ENCODE peak calls at places on chromosomes 4 and X, in nine cellular contexts. A is GM13976, J is astrocyte of the spinal cord, Z is fibroblast of mammary gland, T is IMR-90, B is pancreas, X is OCI-LY7, N is mesothelial cell of epicardium, H is foreskin fibroblast. I is an unnamed sample.

GRCh38 chr4:76723373-76723772 is 174.6 kb downstream of the SOWAHB start:
- DNase-seq in J (peak; percentile 25), Z (peak; percentile 40), X (no peak), T (peak; percentile 63), H (peak; percentile 80), A (no peak), N (no peak), B (no peak), I (no peak)

GRCh38 chrX:25013593-25014365 is 2.0 kb downstream of the ARX start:
- DNase-seq in A (peak; percentile 60), Z (no peak), T (no peak), J (no peak), N (no peak), H (no peak), B (no peak), X (peak; percentile 37), I (no peak)

GRCh38 chr4:31175242-31175910 is 455.2 kb downstream of the PCDH7 start:
- DNase-seq in X (no peak), B (no peak), H (no peak), N (no peak), A (no peak), J (peak; percentile 49), T (peak; percentile 45), Z (peak; percentile 28), I (no peak)

GRCh38 chr4:54473077-54473545 is 184.6 kb upstream of the KIT start:
- DNase-seq in H (peak; percentile 17), Z (peak; percentile 19), T (peak; percentile 14), A (no peak), N (no peak), J (no peak), B (no peak), X (no peak), I (no peak)

GRCh38 chr4:18404642-18405041 is 383.1 kb upstream of the LCORL start:
- DNase-seq in Z (no peak), B (no peak), T (no peak), A (no peak), X (no peak), J (no peak), H (no peak), N (no peak), I (no peak)

GRCh38 chr4:176238819-176239218 is 30.2 kb downstream of the ASB5 start:
- DNase-seq in J (peak; percentile 20), Z (peak; percentile 9), T (peak; percentile 46), B (no peak), N (no peak), X (no peak), H (peak; percentile 43), A (no peak), I (no peak)

GRCh38 chrX:24024819-24025740 is 1.9 kb downstream of the KLHL15 start:
- DNase-seq in X (peak; percentile 88), H (peak; percentile 93), J (peak; percentile 93), B (peak; percentile 89), Z (peak; percentile 87), N (peak; percentile 89), A (peak; percentile 86), T (peak; percentile 89), I (peak; percentile 98)

GRCh38 chr4:94897023-94897422 is 139.3 kb downstream of the BMPR1B start:
- DNase-seq in J (no peak), B (no peak), N (no peak), A (no peak), H (no peak), X (no peak), T (no peak), Z (no peak), I (no peak)

GRCh38 chr4:174828845-174829701 is at the start of gene GLRA3:
- DNase-seq in N (peak; percentile 59), J (peak; percentile 70), Z (peak; percentile 42), T (no peak), B (peak; percentile 48), H (peak; percentile 1), A (peak; percentile 29), X (peak; percentile 97), I (peak; percentile 85)

GRCh38 chr4:85474818-85475630 is at the start of gene ARHGAP24:
- DNase-seq in N (peak; percentile 53), A (peak; percentile 78), J (peak; percentile 96), H (peak; percentile 99), X (peak; percentile 32), B (peak; percentile 92), T (peak; percentile 83), Z (peak; percentile 99), I (no peak)

GRCh38 chrX:153179131-153179530 is at the start of gene MAGEA1:
- DNase-seq in N (no peak), X (no peak), T (no peak), J (no peak), Z (no peak), A (no peak), H (no peak), B (no peak), I (no peak)

GRCh38 chrX:42246814-42247213 is 323.5 kb upstream of the CASK start:
- DNase-seq in X (no peak), A (no peak), J (no peak), T (no peak), Z (no peak), H (no peak), B (no peak), N (no peak), I (no peak)

GRCh38 chr4:144547678-144548298 is 98.2 kb upstream of the HHIP start:
- DNase-seq in Z (no peak), N (no peak), X (no peak), H (no peak), A (peak; percentile 55), J (no peak), B (no peak), T (no peak), I (no peak)

GRCh38 chr4:150394046-150394445 is 187.9 kb upstream of the MAB21L2 start:
- DNase-seq in A (no peak), X (no peak), B (no peak), J (no peak), N (no peak), Z (no peak), T (no peak), H (no peak), I (no peak)

GRCh38 chr4:150849016-150849415 is 166.1 kb downstream of the LRBA start:
- DNase-seq in X (no peak), T (no peak), A (no peak), Z (no peak), B (no peak), J (no peak), N (no peak), H (no peak), I (no peak)

GRCh38 chrX:147927220-147927619 is 15.5 kb downstream of the FMR1 start:
- DNase-seq in X (no peak), Z (no peak), B (no peak), T (no peak), J (no peak), N (no peak), H (no peak), A (no peak), I (no peak)

GRCh38 chr4:5712517-5712916 is 1.5 kb downstream of the EVC start:
- DNase-seq in T (peak; percentile 81), B (no peak), X (no peak), Z (peak; percentile 92), J (peak; percentile 75), N (no peak), H (peak; percentile 64), A (no peak), I (no peak)

GRCh38 chr4:176622251-176622968 is 170.3 kb downstream of the VEGFC start:
- DNase-seq in Z (peak; percentile 78), X (no peak), A (no peak), H (peak; percentile 75), J (peak; percentile 55), T (peak; percentile 81), B (no peak), N (no peak), I (no peak)

GRCh38 chr4:57059890-57060716 is 50.1 kb downstream of the IGFBP7 start:
- DNase-seq in T (peak; percentile 42), N (no peak), J (no peak), X (no peak), Z (no peak), B (no peak), A (no peak), H (no peak), I (no peak)
- TF ChIP-seq CTCF in T (no peak), N (no peak), J (no peak), X (no peak), Z (no peak), B (no peak), A (no peak), H (no peak), I (no peak)

GRCh38 chr4:124710253-124710849 is 2.2 kb downstream of the ANKRD50 start:
- DNase-seq in X (no peak), H (peak; percentile 20), Z (no peak), T (peak; percentile 34), A (no peak), B (no peak), N (no peak), J (peak; percentile 44), I (no peak)

GRCh38 chr4:124712417-124713212 is at the start of gene ANKRD50:
- DNase-seq in B (peak; percentile 87), N (peak; percentile 87), J (peak; percentile 97), H (peak; percentile 96), A (peak; percentile 86), X (peak; percentile 43), T (peak; percentile 94), Z (peak; percentile 92), I (peak; percentile 97)

GRCh38 chr4:124711469-124712416 is 789 bp downstream of the ANKRD50 start:
- DNase-seq in N (peak; percentile 42), T (peak; percentile 79), J (peak; percentile 81), A (peak; percentile 27), X (peak; percentile 4), H (peak; percentile 78), Z (peak; percentile 79), B (peak; percentile 52), I (no peak)

GRCh38 chr4:124710911-124711310 is 1.6 kb downstream of the ANKRD50 start:
- DNase-seq in A (no peak), B (no peak), X (no peak), Z (no peak), H (peak; percentile 57), N (no peak), T (no peak), J (peak; percentile 29), I (no peak)

DNA sequence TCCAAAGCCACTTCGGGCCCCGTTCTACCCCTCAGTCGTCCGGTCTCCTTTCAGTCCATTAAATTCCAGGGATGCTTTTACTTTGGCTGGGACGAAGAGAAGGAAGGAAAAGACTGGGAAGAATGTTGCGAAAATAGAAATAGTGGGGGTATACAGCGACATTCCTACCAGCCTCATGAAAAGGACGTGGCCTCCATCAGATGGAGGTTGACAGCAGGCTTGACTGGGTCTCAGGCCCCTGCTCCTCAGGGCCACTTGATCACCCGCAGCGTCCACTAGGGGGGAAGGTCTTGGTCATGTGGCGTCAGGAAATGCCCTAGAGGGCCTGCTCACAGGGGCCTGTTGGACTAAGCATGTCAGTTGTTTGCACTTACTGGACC is 671 bp upstream of the ANKRD50 start:
- DNase-seq in B (peak; percentile 61), Z (peak; percentile 81), H (peak; percentile 82), J (peak; percentile 76), T (peak; percentile 79), X (peak; percentile 2), N (no peak), A (peak; percentile 31), I (peak; percentile 88)
- TF ChIP-seq CTCF in B (peak; percentile 24), Z (peak; percentile 54), H (peak; percentile 56), J (peak; percentile 48), T (peak; percentile 40), X (no peak), N (no peak), A (no peak), I (peak; percentile 49)

GRCh38 chr4:24089831-24090531 is 200.1 kb upstream of the PPARGC1A start:
- DNase-seq in H (peak; percentile 80), A (no peak), N (no peak), T (peak; percentile 90), B (no peak), X (no peak), Z (peak; percentile 81), J (peak; percentile 55), I (no peak)
- TF ChIP-seq CTCF in H (no peak), A (no peak), N (no peak), T (peak; percentile 11), B (no peak), X (no peak), Z (peak; percentile 19), J (peak; percentile 23), I (peak; percentile 37)

GRCh38 chr4:15779336-15779735 is 1.2 kb downstream of the CD38 start:
- DNase-seq in A (no peak), H (peak; percentile 78), N (no peak), T (peak; percentile 53), Z (peak; percentile 63), B (no peak), J (peak; percentile 51), X (no peak), I (no peak)
- TF ChIP-seq CTCF in A (no peak), H (peak; percentile 38), N (no peak), T (peak; percentile 39), Z (peak; percentile 55), B (no peak), J (peak; percentile 55), X (peak; percentile 42), I (peak; percentile 58)

I was measured in osteocyte.